ENCODE peak calls at places on chromosomes 2 and 18, in ten cellular contexts. One of them, this sample, is unnamed.

GRCh38 chr18:46253498-46253897 is 149.3 kb downstream of the HAUS1 start:
- DNase-seq in pancreas: no peak
- DNase-seq in HepG2: no peak
- DNase-seq in heart right ventricle: no peak
- DNase-seq in fibroblast of mammary gland: peak; percentile 58
- DNase-seq in suprapubic skin: no peak
- DNase-seq in uterus: peak; percentile 45
- DNase-seq in fibroblast of lung: peak; percentile 58
- DNase-seq in foreskin fibroblast: peak; percentile 49
- DNase-seq in HCT116: no peak
- DNase-seq in this sample: no peak

GRCh38 chr2:10316336-10316735 is 13.6 kb downstream of the HPCAL1 start:
- DNase-seq in pancreas: no peak
- DNase-seq in HepG2: no peak
- DNase-seq in heart right ventricle: no peak
- DNase-seq in fibroblast of mammary gland: peak; percentile 59
- DNase-seq in suprapubic skin: no peak
- DNase-seq in uterus: no peak
- DNase-seq in fibroblast of lung: peak; percentile 73
- DNase-seq in foreskin fibroblast: no peak
- DNase-seq in HCT116: no peak
- DNase-seq in this sample: no peak

GRCh38 chr2:73837847-73838585 is 9.3 kb downstream of the STAMBP start:
- DNase-seq in pancreas: no peak
- DNase-seq in HepG2: no peak
- DNase-seq in heart right ventricle: no peak
- DNase-seq in fibroblast of mammary gland: no peak
- DNase-seq in suprapubic skin: no peak
- DNase-seq in uterus: no peak
- DNase-seq in fibroblast of lung: no peak
- DNase-seq in foreskin fibroblast: no peak
- DNase-seq in HCT116: no peak
- DNase-seq in this sample: no peak

GRCh38 chr2:60556441-60556997 is 3.1 kb upstream of the BCL11A start:
- DNase-seq in pancreas: no peak
- DNase-seq in HepG2: no peak
- DNase-seq in heart right ventricle: no peak
- DNase-seq in fibroblast of mammary gland: no peak
- DNase-seq in suprapubic skin: no peak
- DNase-seq in uterus: no peak
- DNase-seq in fibroblast of lung: no peak
- DNase-seq in foreskin fibroblast: no peak
- DNase-seq in HCT116: no peak
- DNase-seq in this sample: no peak

GRCh38 chr2:224520064-224520463 is 65.1 kb downstream of the CUL3 start:
- DNase-seq in pancreas: no peak
- DNase-seq in HepG2: peak; percentile 12
- DNase-seq in heart right ventricle: no peak
- DNase-seq in fibroblast of mammary gland: peak; percentile 88
- DNase-seq in suprapubic skin: no peak
- DNase-seq in uterus: no peak
- DNase-seq in fibroblast of lung: peak; percentile 81
- DNase-seq in foreskin fibroblast: peak; percentile 73
- DNase-seq in HCT116: no peak
- DNase-seq in this sample: peak; percentile 80

GRCh38 chr2:198659471-198659870 is 798.3 kb downstream of the SATB2 start:
- DNase-seq in pancreas: no peak
- DNase-seq in HepG2: no peak
- DNase-seq in heart right ventricle: no peak
- DNase-seq in fibroblast of mammary gland: no peak
- DNase-seq in suprapubic skin: no peak
- DNase-seq in uterus: no peak
- DNase-seq in fibroblast of lung: no peak
- DNase-seq in foreskin fibroblast: no peak
- DNase-seq in HCT116: no peak
- DNase-seq in this sample: no peak

GRCh38 chr2:55460562-55460961 is 40.9 kb upstream of the CCDC88A start:
- DNase-seq in pancreas: no peak
- DNase-seq in HepG2: peak; percentile 27
- DNase-seq in heart right ventricle: no peak
- DNase-seq in fibroblast of mammary gland: peak; percentile 50
- DNase-seq in suprapubic skin: no peak
- DNase-seq in uterus: no peak
- DNase-seq in fibroblast of lung: peak; percentile 33
- DNase-seq in foreskin fibroblast: peak; percentile 52
- DNase-seq in HCT116: no peak
- DNase-seq in this sample: no peak

GRCh38 chr2:182650704-182651103 is 65.4 kb upstream of the DNAJC10 start:
- DNase-seq in pancreas: no peak
- DNase-seq in HepG2: peak; percentile 28
- DNase-seq in heart right ventricle: no peak
- DNase-seq in fibroblast of mammary gland: peak; percentile 79
- DNase-seq in suprapubic skin: no peak
- DNase-seq in uterus: no peak
- DNase-seq in fibroblast of lung: peak; percentile 50
- DNase-seq in foreskin fibroblast: peak; percentile 56
- DNase-seq in HCT116: peak; percentile 40
- DNase-seq in this sample: no peak

GRCh38 chr2:144924827-144925226 is 404.9 kb upstream of the ZEB2 start:
- DNase-seq in pancreas: no peak
- DNase-seq in HepG2: no peak
- DNase-seq in heart right ventricle: no peak
- DNase-seq in fibroblast of mammary gland: no peak
- DNase-seq in suprapubic skin: no peak
- DNase-seq in uterus: no peak
- DNase-seq in fibroblast of lung: no peak
- DNase-seq in foreskin fibroblast: no peak
- DNase-seq in HCT116: no peak
- DNase-seq in this sample: no peak

GRCh38 chr2:45315881-45316280 is 295.2 kb downstream of the SRBD1 start:
- DNase-seq in pancreas: no peak
- DNase-seq in HepG2: no peak
- DNase-seq in heart right ventricle: no peak
- DNase-seq in fibroblast of mammary gland: peak; percentile 92
- DNase-seq in suprapubic skin: no peak
- DNase-seq in uterus: peak; percentile 26
- DNase-seq in fibroblast of lung: peak; percentile 88
- DNase-seq in foreskin fibroblast: peak; percentile 91
- DNase-seq in HCT116: no peak
- DNase-seq in this sample: no peak

GRCh38 chr2:160091381-160091780 is 29.0 kb upstream of the PLA2R1 start:
- DNase-seq in pancreas: no peak
- DNase-seq in HepG2: no peak
- DNase-seq in heart right ventricle: no peak
- DNase-seq in fibroblast of mammary gland: peak; percentile 66
- DNase-seq in suprapubic skin: no peak
- DNase-seq in uterus: no peak
- DNase-seq in fibroblast of lung: peak; percentile 69
- DNase-seq in foreskin fibroblast: peak; percentile 72
- DNase-seq in HCT116: no peak
- DNase-seq in this sample: no peak

GRCh38 chr2:17940105-17940630 is 61.7 kb downstream of the KCNS3 start:
- DNase-seq in pancreas: no peak
- DNase-seq in HepG2: no peak
- DNase-seq in heart right ventricle: no peak
- DNase-seq in fibroblast of mammary gland: no peak
- DNase-seq in suprapubic skin: no peak
- DNase-seq in uterus: no peak
- DNase-seq in fibroblast of lung: no peak
- DNase-seq in foreskin fibroblast: no peak
- DNase-seq in HCT116: no peak
- DNase-seq in this sample: no peak

GRCh38 chr18:136433-136832 is 21.9 kb upstream of the USP14 start:
- DNase-seq in pancreas: no peak
- DNase-seq in HepG2: peak; percentile 54
- DNase-seq in heart right ventricle: no peak
- DNase-seq in fibroblast of mammary gland: no peak
- DNase-seq in suprapubic skin: no peak
- DNase-seq in uterus: no peak
- DNase-seq in fibroblast of lung: no peak
- DNase-seq in foreskin fibroblast: no peak
- DNase-seq in HCT116: no peak
- DNase-seq in this sample: no peak

GRCh38 chr2:130841741-130842365 is 5.1 kb downstream of the ARHGEF4 start:
- DNase-seq in pancreas: no peak
- DNase-seq in HepG2: no peak
- DNase-seq in heart right ventricle: no peak
- DNase-seq in fibroblast of mammary gland: no peak
- DNase-seq in suprapubic skin: no peak
- DNase-seq in uterus: no peak
- DNase-seq in fibroblast of lung: no peak
- DNase-seq in foreskin fibroblast: no peak
- DNase-seq in HCT116: no peak
- DNase-seq in this sample: no peak

GRCh38 chr2:239441261-239441701 is 40.5 kb upstream of the HDAC4 start:
- DNase-seq in pancreas: no peak
- DNase-seq in HepG2: no peak
- DNase-seq in heart right ventricle: no peak
- DNase-seq in fibroblast of mammary gland: no peak
- DNase-seq in suprapubic skin: no peak
- DNase-seq in uterus: no peak
- DNase-seq in fibroblast of lung: peak; percentile 17
- DNase-seq in foreskin fibroblast: peak; percentile 46
- DNase-seq in HCT116: no peak
- DNase-seq in this sample: no peak

GRCh38 chr2:239441724-239442123 is 40.9 kb upstream of the HDAC4 start:
- DNase-seq in pancreas: no peak
- DNase-seq in HepG2: no peak
- DNase-seq in heart right ventricle: no peak
- DNase-seq in fibroblast of mammary gland: no peak
- DNase-seq in suprapubic skin: no peak
- DNase-seq in uterus: no peak
- DNase-seq in fibroblast of lung: no peak
- DNase-seq in foreskin fibroblast: no peak
- DNase-seq in HCT116: no peak
- DNase-seq in this sample: no peak

GRCh38 chr2:239440511-239440959 is 39.7 kb upstream of the HDAC4 start:
- DNase-seq in pancreas: no peak
- DNase-seq in HepG2: peak; percentile 79
- DNase-seq in heart right ventricle: no peak
- DNase-seq in fibroblast of mammary gland: no peak
- DNase-seq in suprapubic skin: no peak
- DNase-seq in uterus: no peak
- DNase-seq in fibroblast of lung: no peak
- DNase-seq in foreskin fibroblast: peak; percentile 53
- DNase-seq in HCT116: no peak
- DNase-seq in this sample: no peak

GRCh38 chr2:239443102-239443620 is 42.3 kb upstream of the HDAC4 start:
- DNase-seq in pancreas: no peak
- DNase-seq in HepG2: no peak
- DNase-seq in heart right ventricle: no peak
- DNase-seq in fibroblast of mammary gland: no peak
- DNase-seq in suprapubic skin: no peak
- DNase-seq in uterus: no peak
- DNase-seq in fibroblast of lung: no peak
- DNase-seq in foreskin fibroblast: no peak
- DNase-seq in HCT116: no peak
- DNase-seq in this sample: no peak

GRCh38 chr2:239442192-239442591 is 41.4 kb upstream of the HDAC4 start:
- DNase-seq in pancreas: no peak
- DNase-seq in HepG2: no peak
- DNase-seq in heart right ventricle: no peak
- DNase-seq in fibroblast of mammary gland: no peak
- DNase-seq in suprapubic skin: no peak
- DNase-seq in uterus: no peak
- DNase-seq in fibroblast of lung: no peak
- DNase-seq in foreskin fibroblast: no peak
- DNase-seq in HCT116: no peak
- DNase-seq in this sample: no peak
- H3K4me3 ChIP-seq in pancreas: no peak overlapping the region
- H3K4me3 ChIP-seq in HepG2: no peak overlapping the region
- H3K4me3 ChIP-seq in heart right ventricle: no peak overlapping the region
- H3K4me3 ChIP-seq in fibroblast of mammary gland: no peak overlapping the region
- H3K4me3 ChIP-seq in suprapubic skin: no peak overlapping the region
- H3K4me3 ChIP-seq in uterus: no peak overlapping the region
- H3K4me3 ChIP-seq in fibroblast of lung: no peak overlapping the region
- H3K4me3 ChIP-seq in foreskin fibroblast: no peak overlapping the region
- H3K4me3 ChIP-seq in HCT116: no peak overlapping the region
- H3K4me3 ChIP-seq in this sample: no peak overlapping the region

DNA sequence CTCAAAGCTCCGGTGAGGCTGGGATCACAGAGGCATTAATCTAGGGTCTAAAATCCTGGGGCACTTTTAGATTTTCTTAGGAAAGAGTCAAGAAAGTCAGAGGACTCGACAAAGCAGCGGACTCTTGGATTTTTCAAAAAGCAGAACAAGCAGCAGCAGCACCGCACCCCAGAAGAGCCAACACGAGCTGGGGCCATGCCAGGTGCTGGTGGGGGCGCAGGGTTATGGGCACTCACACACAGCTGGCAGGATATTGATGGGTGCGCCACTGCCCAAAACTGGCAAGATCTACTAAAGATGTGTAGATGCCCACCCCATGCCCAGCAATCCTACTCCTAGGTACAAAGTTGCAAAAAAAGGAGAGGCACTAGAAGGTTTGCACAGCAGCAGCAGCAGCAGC is 33.9 kb upstream of the SEMA4C start:
- DNase-seq in pancreas: no peak
- DNase-seq in HepG2: no peak
- DNase-seq in heart right ventricle: no peak
- DNase-seq in fibroblast of mammary gland: no peak
- DNase-seq in suprapubic skin: no peak
- DNase-seq in uterus: no peak
- DNase-seq in fibroblast of lung: no peak
- DNase-seq in foreskin fibroblast: no peak
- DNase-seq in HCT116: no peak
- DNase-seq in this sample: no peak
- TF ChIP-seq CTCF in pancreas: no peak
- TF ChIP-seq CTCF in HepG2: no peak
- TF ChIP-seq CTCF in heart right ventricle: no peak
- TF ChIP-seq CTCF in fibroblast of mammary gland: no peak
- TF ChIP-seq CTCF in suprapubic skin: no peak
- TF ChIP-seq CTCF in uterus: no peak
- TF ChIP-seq CTCF in fibroblast of lung: no peak
- TF ChIP-seq CTCF in foreskin fibroblast: no peak
- TF ChIP-seq CTCF in HCT116: no peak
- TF ChIP-seq CTCF in this sample: no peak

DNA sequence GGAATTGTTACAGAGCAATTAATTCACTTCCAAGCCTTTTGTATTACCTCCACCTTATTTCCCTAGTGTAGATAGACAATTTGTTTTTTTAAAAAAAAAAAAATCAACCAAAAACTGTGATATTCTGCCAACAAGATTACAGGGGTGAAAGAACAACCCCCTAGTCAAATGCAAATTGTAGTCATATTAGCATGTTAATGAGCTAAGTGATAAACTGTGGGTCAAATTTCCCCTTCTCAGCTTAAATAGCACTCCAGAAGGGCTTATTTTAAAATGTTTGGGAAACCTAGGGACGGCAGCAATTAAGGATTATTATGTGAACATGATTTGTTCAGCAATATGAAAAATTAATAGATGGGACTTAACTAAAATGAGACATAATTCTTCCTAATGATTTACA is 246.1 kb upstream of the STON1 start:
- DNase-seq in pancreas: no peak
- DNase-seq in HepG2: no peak
- DNase-seq in heart right ventricle: no peak
- DNase-seq in fibroblast of mammary gland: no peak
- DNase-seq in suprapubic skin: no peak
- DNase-seq in uterus: no peak
- DNase-seq in fibroblast of lung: no peak
- DNase-seq in foreskin fibroblast: no peak
- DNase-seq in HCT116: no peak
- DNase-seq in this sample: no peak
- H3K4me3 ChIP-seq in pancreas: no peak overlapping the region
- H3K4me3 ChIP-seq in HepG2: no peak overlapping the region
- H3K4me3 ChIP-seq in heart right ventricle: no peak overlapping the region
- H3K4me3 ChIP-seq in fibroblast of mammary gland: no peak overlapping the region
- H3K4me3 ChIP-seq in suprapubic skin: no peak overlapping the region
- H3K4me3 ChIP-seq in uterus: no peak overlapping the region
- H3K4me3 ChIP-seq in fibroblast of lung: no peak overlapping the region
- H3K4me3 ChIP-seq in foreskin fibroblast: no peak overlapping the region
- H3K4me3 ChIP-seq in HCT116: no peak overlapping the region
- H3K4me3 ChIP-seq in this sample: no peak overlapping the region

GRCh38 chr2:233480490-233481202 is 85.9 kb downstream of the USP40 start:
- DNase-seq in pancreas: no peak
- DNase-seq in HepG2: peak; percentile 18
- DNase-seq in heart right ventricle: no peak
- DNase-seq in fibroblast of mammary gland: no peak
- DNase-seq in suprapubic skin: no peak
- DNase-seq in uterus: no peak
- DNase-seq in fibroblast of lung: peak; percentile 70
- DNase-seq in foreskin fibroblast: no peak
- DNase-seq in HCT116: no peak
- DNase-seq in this sample: no peak
- TF ChIP-seq CTCF in pancreas: no peak
- TF ChIP-seq CTCF in HepG2: peak; percentile 19
- TF ChIP-seq CTCF in heart right ventricle: no peak
- TF ChIP-seq CTCF in fibroblast of mammary gland: no peak
- TF ChIP-seq CTCF in suprapubic skin: no peak
- TF ChIP-seq CTCF in uterus: no peak
- TF ChIP-seq CTCF in fibroblast of lung: no peak
- TF ChIP-seq CTCF in foreskin fibroblast: no peak
- TF ChIP-seq CTCF in HCT116: no peak
- TF ChIP-seq CTCF in this sample: no peak

This sample was measured in GM12864.